ENCODE peak calls at places on chromosomes 5 and 9, in six cellular contexts. U, I, F, G, O and X are unnamed samples.

GRCh38 chr5:60943624-60944023 is 1.2 kb downstream of the ERCC8 start:
- DNase-seq in I (no peak), F (peak), G (peak), U (no peak), O (no peak), X (no peak)

GRCh38 chr5:124634228-124634819 is 112.1 kb downstream of the ZNF608 start:
- DNase-seq in I (peak), O (no peak), G (peak), U (no peak), F (no peak), X (no peak)

GRCh38 chr5:107269256-107269655 is 401.5 kb downstream of the EFNA5 start:
- DNase-seq in F (no peak), G (no peak), O (no peak), I (no peak), U (no peak), X (no peak)

GRCh38 chr5:67639311-67639710 is 442.7 kb upstream of the CD180 start:
- DNase-seq in G (peak), I (no peak), U (peak), F (no peak), O (no peak), X (no peak)

GRCh38 chr5:8828596-8829321 is 717.1 kb downstream of the SEMA5A start:
- DNase-seq in I (peak), O (no peak), G (peak), F (no peak), U (no peak), X (peak)

GRCh38 chr9:129143461-129143927 is 32.3 kb downstream of the PTPA start:
- DNase-seq in U (no peak), G (peak), I (peak), O (peak), F (peak), X (peak)

GRCh38 chr9:123299558-123300126 is 31.3 kb upstream of the STRBP start:
- DNase-seq in O (peak), G (no peak), I (no peak), U (no peak), F (no peak), X (no peak)

GRCh38 chr5:95798048-95798447 is 24.5 kb downstream of the GLRX start:
- DNase-seq in O (no peak), F (no peak), U (no peak), G (no peak), I (no peak), X (peak)

GRCh38 chr5:61084658-61085057 is 77.6 kb downstream of the SMIM15 start:
- DNase-seq in F (no peak), O (no peak), U (no peak), G (no peak), I (no peak), X (no peak)

GRCh38 chr9:82645591-82645990 is 417.4 kb downstream of the RASEF start:
- DNase-seq in G (no peak), U (no peak), O (no peak), F (no peak), I (no peak), X (peak)

GRCh38 chr5:93580387-93581100 is 475 bp downstream of the NR2F1-AS1 start:
- DNase-seq in G (peak), F (no peak), U (no peak), O (no peak), I (no peak), X (peak)

GRCh38 chr5:93583799-93584530 is 943 bp downstream of the NR2F1 start:
- DNase-seq in I (no peak), F (peak), G (peak), O (no peak), U (no peak), X (no peak)

GRCh38 chr5:93582677-93583524 is at the start of gene NR2F1:
- DNase-seq in U (peak), F (no peak), G (peak), O (no peak), I (peak), X (peak)

GRCh38 chr5:93583525-93583798 is 440 bp downstream of the NR2F1 start:
- DNase-seq in G (no peak), O (no peak), F (no peak), I (no peak), U (no peak), X (peak)

GRCh38 chr5:93581738-93582414 is 857 bp upstream of the NR2F1-AS1 start:
- DNase-seq in O (no peak), U (no peak), F (no peak), G (peak), I (peak), X (peak)
- H3K4me3 ChIP-seq in O (peak), U (peak), F (no peak), G (peak), I (peak), X (peak)

GRCh38 chr5:73095564-73096238 is 24.7 kb upstream of the TMEM171 start:
- DNase-seq in G (no peak), O (no peak), U (no peak), I (no peak), F (no peak), X (no peak)

GRCh38 chr5:73097740-73098139 is 22.6 kb upstream of the TMEM171 start:
- DNase-seq in G (no peak), O (no peak), F (no peak), I (no peak), U (no peak), X (no peak)

GRCh38 chr5:73093943-73094342 is 26.4 kb upstream of the TMEM171 start:
- DNase-seq in G (peak), F (no peak), I (peak), U (no peak), O (no peak), X (peak)

GRCh38 chr5:73096239-73096575 is 24.2 kb upstream of the TMEM171 start:
- DNase-seq in I (no peak), G (no peak), F (peak), O (no peak), U (no peak), X (no peak)

DNA sequence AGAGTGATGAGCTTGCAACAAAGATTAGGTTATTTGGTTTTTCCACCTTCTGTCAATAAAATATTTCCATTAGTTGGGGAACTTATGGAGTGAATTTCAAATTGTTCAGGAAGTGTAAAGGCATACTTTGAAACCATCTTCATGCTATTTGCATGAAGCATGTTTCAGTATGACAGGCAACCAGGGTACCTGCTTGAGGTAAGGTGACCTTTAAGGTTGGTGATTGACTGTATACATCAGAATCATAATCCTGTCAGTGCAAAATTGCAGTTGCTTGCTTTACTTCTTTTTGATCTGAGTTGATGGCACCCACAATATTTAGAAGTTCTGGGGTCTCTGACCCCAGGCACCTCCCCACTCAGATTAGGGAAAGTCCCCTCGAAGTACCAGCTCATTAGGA is 26.0 kb upstream of the TMEM171 start:
- DNase-seq in F (no peak), U (no peak), G (no peak), I (no peak), O (no peak), X (no peak)
- TF ChIP-seq CTCF in F (no peak), U (no peak), G (no peak), I (no peak), O (no peak), X (no peak)

GRCh38 chr5:38465702-38466443 is 90.6 kb downstream of the LIFR start:
- DNase-seq in G (no peak), F (no peak), U (no peak), O (no peak), I (no peak), X (no peak)
- H3K4me3 ChIP-seq in G (no peak), F (no peak), U (no peak), O (no peak), I (no peak), X (no peak)

GRCh38 chr9:849431-849830 is 7.9 kb downstream of the DMRT1 start:
- DNase-seq in F (no peak), O (no peak), G (no peak), U (no peak), I (no peak), X (no peak)

GRCh38 chr9:847505-847904 is 6.0 kb downstream of the DMRT1 start:
- DNase-seq in U (no peak), G (no peak), I (no peak), F (no peak), O (no peak), X (peak)

GRCh38 chr9:841371-842209 is at the start of gene DMRT1:
- DNase-seq in G (no peak), U (no peak), F (no peak), I (no peak), O (no peak), X (no peak)

GRCh38 chr9:842918-843468 is 1.5 kb downstream of the DMRT1 start:
- DNase-seq in O (no peak), I (no peak), U (no peak), F (no peak), G (no peak), X (no peak)

GRCh38 chr9:846852-847251 is 5.4 kb downstream of the DMRT1 start:
- DNase-seq in U (no peak), F (no peak), I (no peak), G (no peak), O (no peak), X (no peak)
- TF ChIP-seq CTCF in U (no peak), F (no peak), I (no peak), G (no peak), O (no peak), X (no peak)

DNA sequence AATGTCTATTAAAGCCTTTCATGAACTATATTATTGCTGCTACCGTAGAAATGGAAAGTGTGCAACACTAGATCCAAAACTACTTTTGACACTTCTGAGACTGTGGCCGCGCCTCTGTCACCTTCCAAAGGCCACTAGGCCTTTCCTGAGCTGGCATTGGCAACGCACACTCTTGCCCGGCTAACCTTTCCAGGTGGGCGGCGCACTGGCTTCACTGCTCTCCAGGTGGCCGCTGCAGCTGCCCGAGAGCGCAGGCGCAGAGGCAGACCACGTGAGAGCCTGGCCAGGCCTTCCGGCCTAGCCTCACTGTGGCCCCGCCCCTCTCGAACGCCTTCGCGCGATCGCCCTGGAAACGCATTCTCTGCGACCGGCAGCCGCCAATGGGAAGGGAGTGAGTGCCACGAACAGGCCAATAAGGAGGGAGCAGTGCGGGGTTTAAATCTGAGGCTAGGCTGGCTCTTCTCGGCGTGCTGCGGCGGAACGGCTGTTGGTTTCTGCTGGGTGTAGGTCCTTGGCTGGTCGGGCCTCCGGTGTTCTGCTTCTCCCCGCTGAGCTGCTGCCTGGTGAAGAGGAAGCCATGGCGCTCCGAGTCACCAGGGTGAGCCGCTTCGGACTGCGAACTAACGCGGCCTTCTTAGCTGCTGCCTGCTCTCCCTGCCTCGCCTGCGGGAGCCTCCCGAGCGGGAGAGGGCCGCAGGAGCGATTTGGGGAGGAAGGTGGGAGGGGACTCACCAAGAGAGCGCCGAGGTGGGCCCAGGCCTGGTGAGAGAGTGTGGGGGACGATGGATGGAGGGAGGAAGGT is at the start of gene CCNB1:
- DNase-seq in U (peak), F (peak), G (peak), I (peak), O (peak), X (peak)
- H3K4me3 ChIP-seq in U (peak), F (peak), G (peak), I (peak), O (peak), X (peak)